ENCODE peak calls at places on chromosomes 11 and 22, in nine cellular contexts. D is cardiac fibroblast; C is mucosa of descending colon; B is neural crest cell; S is transverse colon; I is T-helper 1 cell; K is H1; A is stimulated activated CD4-positive, alpha-beta T cell treated with anti-CD3 and anti-CD28 coated beads, TNF-alpha, amount 100 ng/mL, for 4 hours; T is AG09319. W is an unnamed sample.

GRCh38 chr11:32374261-32374711 is 61.1 kb downstream of the WT1 start:
- DNase-seq in T (peak), I (no peak), D (peak), S (peak), C (peak), A (no peak), B (peak), K (peak), W (no peak)

GRCh38 chr11:1285876-1286275 is 23.6 kb downstream of the TOLLIP start:
- DNase-seq in A (no peak), C (no peak), T (no peak), B (no peak), D (no peak), K (no peak), I (no peak), S (no peak), W (no peak)

GRCh38 chr11:12137005-12137690 is 26.8 kb downstream of the MICAL2 start:
- DNase-seq in C (peak), D (no peak), S (peak), I (no peak), B (no peak), K (no peak), T (no peak), A (no peak), W (no peak)

GRCh38 chr22:36544107-36544620 is 15.2 kb upstream of the EIF3D start:
- DNase-seq in K (no peak), I (no peak), D (peak), B (no peak), S (no peak), C (no peak), A (no peak), T (no peak), W (no peak)

GRCh38 chr11:44727373-44728084 is 767 bp downstream of the TSPAN18 start:
- DNase-seq in C (peak), K (peak), B (peak), A (peak), D (peak), T (no peak), S (peak), I (peak), W (peak)

GRCh38 chr11:87397250-87397649 is 359.5 kb downstream of the TMEM135 start:
- DNase-seq in A (no peak), C (no peak), S (no peak), T (no peak), I (no peak), K (no peak), D (no peak), B (no peak), W (no peak)

GRCh38 chr11:70080763-70081162 is 2.6 kb downstream of the ANO1 start:
- DNase-seq in T (no peak), C (peak), D (no peak), S (no peak), B (no peak), K (no peak), I (no peak), A (no peak), W (no peak)

GRCh38 chr22:46366801-46367706 is 31.5 kb downstream of the TRMU start:
- DNase-seq in A (no peak), S (peak), C (peak), I (no peak), D (no peak), K (peak), B (no peak), T (no peak), W (no peak)

GRCh38 chr11:1488575-1489180 is 2.1 kb upstream of the MOB2 start:
- DNase-seq in I (no peak), C (no peak), B (no peak), T (no peak), K (no peak), S (no peak), A (no peak), D (no peak), W (no peak)

GRCh38 chr22:32411829-32412592 is at the start of gene RTCB:
- DNase-seq in B (peak), I (peak), S (peak), A (peak), T (peak), C (peak), D (peak), K (peak), W (peak)

GRCh38 chr11:118200901-118201680 is 23.7 kb downstream of the JAML start:
- DNase-seq in K (no peak), T (no peak), D (no peak), I (no peak), B (no peak), C (no peak), A (no peak), S (no peak), W (no peak)

GRCh38 chr11:1389932-1390587 is at the start of gene BRSK2:
- DNase-seq in C (no peak), I (no peak), D (no peak), K (no peak), A (no peak), T (no peak), B (no peak), S (no peak), W (no peak)

GRCh38 chr22:35612903-35613302 is 4.2 kb downstream of the MB start:
- DNase-seq in K (no peak), I (no peak), D (no peak), S (no peak), B (no peak), C (no peak), A (no peak), T (no peak), W (no peak)

GRCh38 chr22:50532353-50532700 is 2.5 kb upstream of the TYMP start:
- DNase-seq in I (no peak), S (peak), C (no peak), T (no peak), A (no peak), K (no peak), B (no peak), D (no peak), W (no peak)

GRCh38 chr11:111378773-111379499 is at the start of gene POU2AF1:
- DNase-seq in D (peak), C (peak), K (no peak), S (peak), I (peak), B (no peak), A (peak), T (peak), W (no peak)

GRCh38 chr11:9459573-9460321 is 1.1 kb upstream of the ZNF143 start:
- DNase-seq in T (no peak), B (peak), S (peak), C (peak), A (peak), K (no peak), I (no peak), D (peak), W (no peak)

GRCh38 chr22:30054764-30055069 is 25.5 kb upstream of the HORMAD2 start:
- DNase-seq in K (no peak), B (no peak), I (no peak), S (no peak), T (no peak), C (no peak), D (no peak), A (no peak), W (no peak)

GRCh38 chr11:1877211-1878133 is 14.2 kb downstream of the PRR33 start:
- DNase-seq in D (peak), S (peak), K (no peak), T (no peak), B (no peak), C (no peak), A (no peak), I (no peak), W (no peak)

GRCh38 chr22:46824348-46824909 is 62.0 kb downstream of the TBC1D22A start:
- DNase-seq in I (no peak), K (peak), D (no peak), B (no peak), T (no peak), S (no peak), C (no peak), A (no peak), W (no peak)

GRCh38 chr11:58055806-58056401 is 25.2 kb downstream of the OR6Q1 start:
- DNase-seq in B (no peak), C (no peak), T (no peak), D (no peak), K (no peak), I (no peak), S (no peak), A (no peak), W (no peak)

GRCh38 chr11:10885703-10886363 is 28.0 kb upstream of the ZBED5 start:
- DNase-seq in C (no peak), I (no peak), T (no peak), B (no peak), K (no peak), A (no peak), S (no peak), D (peak), W (no peak)

GRCh38 chr11:30357872-30358271 is 35.0 kb downstream of the ARL14EP start:
- DNase-seq in B (no peak), T (no peak), C (no peak), S (no peak), A (no peak), K (no peak), D (no peak), I (no peak), W (no peak)

GRCh38 chr22:27880778-27881394 is 38.2 kb downstream of the PITPNB start:
- DNase-seq in K (no peak), T (peak), A (no peak), B (peak), D (peak), S (no peak), I (no peak), C (peak), W (no peak)

GRCh38 chr11:100980156-100980555 is 149.5 kb downstream of the PGR start:
- DNase-seq in T (no peak), S (no peak), I (no peak), A (no peak), D (peak), B (no peak), C (no peak), K (no peak), W (no peak)